ENCODE peak calls at places on chromosomes 4 and X, in eight cellular contexts. T is fibroblast of the aortic adventitia, K is GM10248, P is GM13976, J is right lobe of liver, M is GM23338, O is cardiac fibroblast, W is H9. E is an unnamed sample.

GRCh38 chr4:3829954-3830773 is 64.0 kb downstream of the ADRA2C start:
- DNase-seq in T (no peak), W (peak), J (no peak), O (no peak), K (no peak), P (no peak), M (peak), E (peak)

GRCh38 chr4:6011686-6012085 is 6.5 kb downstream of the C4orf50 start:
- DNase-seq in M (no peak), K (no peak), O (no peak), W (no peak), P (no peak), J (no peak), T (no peak), E (no peak)

GRCh38 chrX:48538641-48539344 is 721 bp upstream of the TBC1D25 start:
- DNase-seq in K (no peak), P (no peak), J (no peak), T (no peak), M (no peak), W (no peak), O (no peak), E (no peak)

GRCh38 chr4:6071959-6072720 is 53.9 kb upstream of the C4orf50 start:
- DNase-seq in K (no peak), O (no peak), W (no peak), P (no peak), M (no peak), T (no peak), J (peak), E (no peak)

GRCh38 chrX:43703211-43703791 is 47.2 kb downstream of the MAOA start:
- DNase-seq in T (peak), O (peak), K (no peak), P (no peak), J (no peak), W (no peak), M (no peak), E (no peak)

GRCh38 chr4:519203-519651 is 20.2 kb downstream of the PIGG start:
- DNase-seq in K (no peak), M (no peak), W (no peak), O (no peak), P (no peak), T (no peak), J (no peak), E (no peak)

GRCh38 chrX:136468391-136469103 is 19.2 kb upstream of the BRS3 start:
- DNase-seq in J (no peak), K (no peak), W (no peak), O (no peak), M (no peak), T (no peak), P (no peak), E (no peak)

GRCh38 chr4:127965803-127966175 is 583 bp downstream of the ABHD18 start:
- DNase-seq in P (peak), K (peak), M (peak), T (peak), W (peak), O (peak), J (peak), E (no peak)

GRCh38 chr4:160928482-160928881 is 1235.3 kb downstream of the FSTL5 start:
- DNase-seq in P (no peak), T (no peak), K (no peak), O (no peak), W (no peak), M (no peak), J (no peak), E (no peak)

GRCh38 chr4:144985536-144985935 is 112.5 kb downstream of the ANAPC10 start:
- DNase-seq in T (peak), P (no peak), J (no peak), W (no peak), M (no peak), O (no peak), K (no peak), E (no peak)

GRCh38 chr4:3530663-3531254 is 1.5 kb downstream of the LRPAP1 start:
- DNase-seq in W (peak), P (no peak), K (no peak), O (no peak), M (no peak), J (no peak), T (no peak), E (no peak)

GRCh38 chr4:180828455-180829018 is 1414.7 kb upstream of the TENM3 start:
- DNase-seq in M (peak), J (no peak), T (peak), P (no peak), O (peak), K (no peak), W (no peak), E (peak)

GRCh38 chrX:98067611-98068010 is 1183.9 kb downstream of the RPA4 start:
- DNase-seq in M (no peak), P (no peak), W (no peak), T (no peak), K (no peak), O (no peak), J (no peak), E (no peak)

GRCh38 chr4:110851989-110852388 is 229.1 kb upstream of the PITX2 start:
- DNase-seq in T (no peak), K (no peak), O (no peak), M (no peak), P (no peak), J (no peak), W (no peak), E (no peak)

GRCh38 chrX:11724122-11725017 is 33.7 kb upstream of the MSL3 start:
- DNase-seq in P (peak), O (peak), W (no peak), K (peak), J (no peak), M (peak), T (peak), E (peak)

GRCh38 chrX:117892469-117892868 is 224.1 kb downstream of the KLHL13 start:
- DNase-seq in O (no peak), K (no peak), J (no peak), M (no peak), T (no peak), P (no peak), W (no peak), E (no peak)

GRCh38 chr4:20151436-20151835 is 100.3 kb upstream of the SLIT2 start:
- DNase-seq in T (peak), K (no peak), J (no peak), M (no peak), W (no peak), P (no peak), O (no peak), E (no peak)

GRCh38 chr4:126850286-126850685 is 782.5 kb upstream of the INTU start:
- DNase-seq in W (no peak), K (no peak), J (no peak), M (no peak), T (peak), O (peak), P (no peak), E (no peak)

GRCh38 chr4:26238426-26238781 is 82.4 kb upstream of the RBPJ start:
- DNase-seq in P (no peak), K (no peak), T (no peak), W (no peak), M (no peak), J (no peak), O (no peak), E (no peak)

GRCh38 chrX:6225307-6226052 is 3.2 kb downstream of the NLGN4X start:
- DNase-seq in P (peak), M (peak), J (no peak), W (no peak), T (no peak), O (no peak), K (no peak), E (no peak)

GRCh38 chrX:154484255-154485149 is 1.9 kb downstream of the UBL4A start:
- DNase-seq in J (no peak), K (no peak), M (no peak), T (no peak), O (no peak), W (no peak), P (no peak), E (no peak)

GRCh38 chrX:110081740-110082139 is 78.8 kb downstream of the TMEM164 start:
- DNase-seq in P (no peak), O (peak), K (no peak), W (no peak), T (no peak), M (no peak), J (no peak), E (no peak)

GRCh38 chrX:17692709-17693346 is 44.5 kb upstream of the SCML1 start:
- DNase-seq in J (no peak), T (peak), O (peak), W (peak), P (no peak), K (no peak), M (peak), E (peak)

GRCh38 chr4:165331823-165332222 is 4.4 kb downstream of the MSMO1 start:
- DNase-seq in K (no peak), O (no peak), M (peak), J (no peak), W (no peak), T (no peak), P (no peak), E (peak)

GRCh38 chrX:11341274-11342256 is 48.4 kb downstream of the AMELX start:
- DNase-seq in O (peak), M (no peak), P (peak), J (peak), W (no peak), K (peak), T (peak), E (no peak)

GRCh38 chrX:16828126-16828908 is 41.8 kb downstream of the RBBP7 start:
- DNase-seq in M (no peak), W (no peak), T (peak), J (no peak), P (no peak), O (peak), K (no peak), E (no peak)

GRCh38 chr4:62495039-62495438 is 1294.9 kb downstream of the ADGRL3 start:
- DNase-seq in M (no peak), J (no peak), K (no peak), P (no peak), O (no peak), W (no peak), T (no peak), E (no peak)

GRCh38 chr4:105350859-105351494 is 122.9 kb downstream of the PPA2 start:
- DNase-seq in O (peak), T (peak), J (no peak), M (no peak), K (peak), W (no peak), P (peak), E (no peak)

GRCh38 chr4:94711635-94712034 is 46.1 kb upstream of the BMPR1B start:
- DNase-seq in K (no peak), O (no peak), P (no peak), J (no peak), M (no peak), W (no peak), T (no peak), E (no peak)

DNA sequence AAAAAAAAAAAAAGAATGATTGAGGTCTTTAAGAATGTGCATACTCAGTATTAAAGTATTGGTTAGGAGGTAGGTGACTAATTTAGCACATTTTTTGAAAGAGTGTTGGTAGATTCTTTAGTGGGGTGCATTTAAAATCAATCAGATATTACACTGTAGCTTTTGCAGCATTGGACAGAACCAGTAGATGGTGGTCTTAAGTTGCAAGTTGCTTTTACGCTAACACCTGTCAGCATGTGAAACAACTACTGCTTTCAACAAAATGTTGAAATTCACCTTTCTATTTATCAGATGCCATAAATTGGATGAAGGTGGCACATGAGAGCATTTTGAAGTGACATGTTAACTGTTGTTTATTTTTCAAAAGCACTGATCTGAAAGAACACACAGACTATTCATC is 41.0 kb downstream of the NAA11 start:
- DNase-seq in T (no peak), P (no peak), M (no peak), W (no peak), K (no peak), J (no peak), O (no peak), E (no peak)
- TF ChIP-seq CTCF in T (no peak), P (no peak), M (peak), W (peak), K (no peak), J (no peak), O (no peak), E (no peak)

GRCh38 chrX:9526965-9527364 is 62.1 kb downstream of the TBL1X start:
- DNase-seq in T (no peak), P (no peak), K (no peak), J (no peak), M (peak), W (no peak), O (no peak), E (no peak)
- TF ChIP-seq CTCF in T (no peak), P (no peak), K (no peak), J (no peak), M (peak), W (peak), O (no peak), E (no peak)

DNA sequence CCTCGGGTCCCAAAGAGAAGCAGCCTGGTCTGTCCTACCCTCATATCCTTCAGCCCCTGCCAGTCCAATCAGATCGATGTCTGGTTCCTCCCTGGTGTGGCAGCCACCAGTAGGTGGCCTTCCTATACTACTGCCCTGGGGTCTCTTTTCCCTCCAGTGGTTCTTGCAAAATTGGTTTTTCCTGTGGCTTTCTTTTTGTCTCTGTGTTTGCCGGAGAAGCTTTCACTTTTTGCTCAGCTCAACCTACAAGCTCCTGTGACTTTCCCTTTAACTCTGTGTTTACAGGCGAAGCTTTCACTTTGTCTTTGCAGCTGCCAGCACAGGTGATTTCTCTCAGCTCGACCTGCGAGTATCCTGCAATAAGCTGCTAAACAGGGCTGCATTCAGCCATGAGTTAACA is 46.8 kb downstream of the UGT2A3 start:
- DNase-seq in W (peak), J (no peak), O (no peak), T (peak), M (peak), P (no peak), K (peak), E (no peak)
- TF ChIP-seq CTCF in W (peak), J (peak), O (peak), T (no peak), M (peak), P (peak), K (no peak), E (no peak)

GRCh38 chr4:64327237-64327636 is 82.0 kb downstream of the TECRL start:
- DNase-seq in O (no peak), M (no peak), K (no peak), W (no peak), T (no peak), J (no peak), P (no peak), E (no peak)

GRCh38 chr4:64330143-64330542 is 79.1 kb downstream of the TECRL start:
- DNase-seq in K (no peak), M (peak), O (no peak), P (no peak), T (no peak), J (no peak), W (no peak), E (no peak)

GRCh38 chr4:64326507-64326906 is 82.7 kb downstream of the TECRL start:
- DNase-seq in J (no peak), M (no peak), K (no peak), W (no peak), P (no peak), O (no peak), T (no peak), E (no peak)
- TF ChIP-seq CTCF in J (no peak), M (no peak), K (no peak), W (no peak), P (no peak), O (no peak), T (no peak), E (no peak)

DNA sequence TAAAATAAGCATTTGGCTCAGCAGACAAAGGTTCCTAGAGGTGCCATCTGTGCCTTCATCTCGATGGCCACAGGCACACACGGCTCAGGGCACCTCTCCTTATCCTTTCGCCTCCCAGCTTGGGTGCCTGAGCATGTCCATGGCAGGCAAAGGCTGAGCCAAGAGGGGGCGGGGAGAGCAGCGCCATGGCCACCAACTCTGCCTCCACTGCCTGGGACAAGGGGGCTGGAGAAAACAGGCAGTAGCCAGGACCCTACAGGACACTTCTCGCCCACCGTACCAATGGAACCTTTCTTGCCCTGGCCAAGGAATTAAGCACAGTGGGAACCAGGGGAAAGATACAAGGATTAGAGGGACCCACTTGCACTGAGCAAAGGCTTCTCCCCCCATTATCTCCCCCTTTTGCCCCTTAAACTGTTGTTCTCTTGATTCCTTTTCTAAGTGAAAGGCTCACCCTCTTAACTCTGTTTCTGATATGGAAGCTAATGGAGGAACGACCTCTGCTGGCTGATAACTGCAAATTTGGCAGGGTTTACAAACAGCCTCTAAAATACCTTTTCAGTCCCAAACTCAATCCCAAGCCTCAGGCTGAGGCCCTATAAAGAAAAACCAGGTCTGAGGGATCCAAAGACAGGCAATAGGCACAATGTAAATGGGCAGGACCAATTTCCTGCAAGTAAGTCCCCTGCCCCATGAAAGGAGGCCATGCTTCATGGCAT is 335.2 kb downstream of the ADAM29 start:
- DNase-seq in J (no peak), M (peak), P (peak), O (no peak), W (peak), T (no peak), K (peak), E (no peak)
- TF ChIP-seq CTCF in J (peak), M (peak), P (no peak), O (peak), W (peak), T (no peak), K (peak), E (no peak)

GRCh38 chrX:85851418-85851817 is 195.9 kb downstream of the CHM start:
- DNase-seq in M (peak), O (peak), W (peak), J (peak), K (no peak), P (no peak), T (no peak), E (peak)
- TF ChIP-seq CTCF in M (peak), O (peak), W (peak), J (peak), K (peak), P (peak), T (peak), E (peak)

GRCh38 chr4:185656467-185656890 is 121.2 kb upstream of the PDLIM3 start:
- DNase-seq in M (peak), T (peak), J (no peak), W (peak), O (peak), P (no peak), K (no peak), E (no peak)
- TF ChIP-seq CTCF in M (no peak), T (peak), J (peak), W (no peak), O (peak), P (no peak), K (no peak), E (no peak)

GRCh38 chr4:155207534-155208257 is 740 bp upstream of the NPY2R start:
- DNase-seq in T (peak), K (no peak), O (no peak), M (peak), P (no peak), J (no peak), W (peak), E (peak)

DNA sequence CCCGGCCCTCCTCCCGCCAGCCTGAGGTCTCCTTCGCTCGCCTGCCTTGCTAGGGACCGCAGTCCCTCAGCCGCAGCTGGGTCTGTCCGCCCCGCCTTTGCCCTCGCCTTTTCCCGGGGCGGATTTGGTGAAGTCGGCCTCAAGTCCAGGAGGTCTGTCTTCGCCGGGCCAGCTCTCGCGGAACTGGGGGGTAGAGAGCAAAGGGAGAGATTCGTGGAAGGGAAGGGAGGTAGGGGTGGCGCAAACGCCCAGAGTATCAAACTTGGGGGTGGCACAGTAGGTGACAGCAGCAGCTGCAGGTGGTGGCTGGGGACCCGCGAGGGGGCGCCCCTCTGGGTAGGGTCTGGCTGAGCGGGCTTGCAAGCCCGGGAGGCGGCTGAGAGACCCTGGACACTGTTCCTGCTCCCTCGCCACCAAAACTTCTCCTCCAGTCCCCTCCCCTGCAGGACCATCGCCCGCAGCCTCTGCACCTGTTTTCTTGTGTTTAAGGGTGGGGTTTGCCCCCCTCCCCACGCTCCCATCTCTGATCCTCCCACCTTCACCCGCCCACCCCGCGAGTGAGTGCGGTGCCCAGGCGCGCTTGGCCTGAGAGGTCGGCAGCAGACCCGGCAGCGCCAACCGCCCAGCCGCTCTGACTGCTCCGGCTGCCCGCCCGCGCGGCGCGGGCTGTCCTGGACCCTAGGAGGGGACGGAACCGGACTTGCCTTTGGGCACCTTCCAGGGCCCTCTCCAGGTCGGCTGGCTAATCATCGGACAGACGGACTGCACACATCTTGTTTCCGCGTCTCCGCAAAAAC is at the start of gene NPY2R:
- DNase-seq in O (no peak), J (no peak), W (peak), M (peak), P (no peak), T (no peak), K (no peak), E (peak)
- TF ChIP-seq CTCF in O (no peak), J (no peak), W (peak), M (peak), P (no peak), T (no peak), K (no peak), E (peak)